ENCODE peak calls at places on chromosomes 13 and 19, in ten cellular contexts. One of them, this sample, is unnamed. For H3K9me3, the result is how much of the 10 kb centered on the place peaks cover.

GRCh38 chr13:31968473-31968872 is 63.1 kb upstream of the FRY start:
- DNase-seq in fibroblast of lung: no peak
- DNase-seq in CD4-positive, alpha-beta T cell: no peak
- DNase-seq in A549: no peak
- DNase-seq in aorta: peak
- DNase-seq in endothelial cell of umbilical vein: no peak
- DNase-seq in tibial artery: no peak
- DNase-seq in heart right ventricle: no peak
- DNase-seq in CD8-positive, alpha-beta T cell: no peak
- DNase-seq in AG04450: no peak
- DNase-seq in this sample: no peak

GRCh38 chr13:110826861-110827672 is 87.8 kb downstream of the ANKRD10 start:
- DNase-seq in fibroblast of lung: no peak
- DNase-seq in CD4-positive, alpha-beta T cell: no peak
- DNase-seq in A549: no peak
- DNase-seq in aorta: no peak
- DNase-seq in endothelial cell of umbilical vein: no peak
- DNase-seq in tibial artery: no peak
- DNase-seq in heart right ventricle: no peak
- DNase-seq in CD8-positive, alpha-beta T cell: no peak
- DNase-seq in AG04450: no peak
- DNase-seq in this sample: no peak

GRCh38 chr19:42175952-42176648 is 41.4 kb downstream of the DEDD2 start:
- DNase-seq in fibroblast of lung: peak
- DNase-seq in CD4-positive, alpha-beta T cell: no peak
- DNase-seq in A549: peak
- DNase-seq in aorta: no peak
- DNase-seq in endothelial cell of umbilical vein: peak
- DNase-seq in tibial artery: no peak
- DNase-seq in heart right ventricle: no peak
- DNase-seq in CD8-positive, alpha-beta T cell: no peak
- DNase-seq in AG04450: no peak
- DNase-seq in this sample: no peak

GRCh38 chr13:36998624-36999041 is 507 bp downstream of the ALG5 start:
- DNase-seq in fibroblast of lung: peak
- DNase-seq in CD4-positive, alpha-beta T cell: peak
- DNase-seq in A549: no peak
- DNase-seq in aorta: peak
- DNase-seq in endothelial cell of umbilical vein: no peak
- DNase-seq in tibial artery: peak
- DNase-seq in heart right ventricle: peak
- DNase-seq in CD8-positive, alpha-beta T cell: peak
- DNase-seq in AG04450: no peak
- DNase-seq in this sample: no peak

GRCh38 chr19:34220472-34221063 is 33.8 kb upstream of the GARRE1 start:
- DNase-seq in fibroblast of lung: peak
- DNase-seq in CD4-positive, alpha-beta T cell: peak
- DNase-seq in A549: peak
- DNase-seq in aorta: peak
- DNase-seq in endothelial cell of umbilical vein: peak
- DNase-seq in tibial artery: no peak
- DNase-seq in heart right ventricle: no peak
- DNase-seq in CD8-positive, alpha-beta T cell: peak
- DNase-seq in AG04450: peak
- DNase-seq in this sample: peak

GRCh38 chr19:944171-944567 is 18.3 kb downstream of the ARID3A start:
- DNase-seq in fibroblast of lung: no peak
- DNase-seq in CD4-positive, alpha-beta T cell: no peak
- DNase-seq in A549: no peak
- DNase-seq in aorta: no peak
- DNase-seq in endothelial cell of umbilical vein: no peak
- DNase-seq in tibial artery: no peak
- DNase-seq in heart right ventricle: no peak
- DNase-seq in CD8-positive, alpha-beta T cell: peak
- DNase-seq in AG04450: no peak
- DNase-seq in this sample: no peak

GRCh38 chr19:33953592-33953991 is 156.9 kb downstream of the KCTD15 start:
- DNase-seq in fibroblast of lung: no peak
- DNase-seq in CD4-positive, alpha-beta T cell: no peak
- DNase-seq in A549: no peak
- DNase-seq in aorta: no peak
- DNase-seq in endothelial cell of umbilical vein: peak
- DNase-seq in tibial artery: no peak
- DNase-seq in heart right ventricle: no peak
- DNase-seq in CD8-positive, alpha-beta T cell: no peak
- DNase-seq in AG04450: no peak
- DNase-seq in this sample: no peak

GRCh38 chr19:52963229-52963760 is 614 bp upstream of the ZNF816 start:
- DNase-seq in fibroblast of lung: no peak
- DNase-seq in CD4-positive, alpha-beta T cell: no peak
- DNase-seq in A549: no peak
- DNase-seq in aorta: no peak
- DNase-seq in endothelial cell of umbilical vein: no peak
- DNase-seq in tibial artery: peak
- DNase-seq in heart right ventricle: peak
- DNase-seq in CD8-positive, alpha-beta T cell: no peak
- DNase-seq in AG04450: no peak
- DNase-seq in this sample: peak

GRCh38 chr13:109243311-109243951 is 543.0 kb downstream of the IRS2 start:
- DNase-seq in fibroblast of lung: peak
- DNase-seq in CD4-positive, alpha-beta T cell: no peak
- DNase-seq in A549: peak
- DNase-seq in aorta: no peak
- DNase-seq in endothelial cell of umbilical vein: peak
- DNase-seq in tibial artery: no peak
- DNase-seq in heart right ventricle: no peak
- DNase-seq in CD8-positive, alpha-beta T cell: no peak
- DNase-seq in AG04450: peak
- DNase-seq in this sample: peak

GRCh38 chr13:77832339-77833100 is 86.1 kb downstream of the EDNRB start:
- DNase-seq in fibroblast of lung: peak
- DNase-seq in CD4-positive, alpha-beta T cell: no peak
- DNase-seq in A549: no peak
- DNase-seq in aorta: no peak
- DNase-seq in endothelial cell of umbilical vein: no peak
- DNase-seq in tibial artery: no peak
- DNase-seq in heart right ventricle: no peak
- DNase-seq in CD8-positive, alpha-beta T cell: no peak
- DNase-seq in AG04450: no peak
- DNase-seq in this sample: peak

GRCh38 chr19:38411041-38411712 is 8.3 kb downstream of the FAM98C start:
- DNase-seq in fibroblast of lung: no peak
- DNase-seq in CD4-positive, alpha-beta T cell: no peak
- DNase-seq in A549: peak
- DNase-seq in aorta: no peak
- DNase-seq in endothelial cell of umbilical vein: no peak
- DNase-seq in tibial artery: no peak
- DNase-seq in heart right ventricle: no peak
- DNase-seq in CD8-positive, alpha-beta T cell: no peak
- DNase-seq in AG04450: no peak
- DNase-seq in this sample: no peak

GRCh38 chr19:19368087-19368486 is 37.4 kb upstream of the GATAD2A start:
- DNase-seq in fibroblast of lung: no peak
- DNase-seq in CD4-positive, alpha-beta T cell: no peak
- DNase-seq in A549: no peak
- DNase-seq in aorta: no peak
- DNase-seq in endothelial cell of umbilical vein: no peak
- DNase-seq in tibial artery: no peak
- DNase-seq in heart right ventricle: no peak
- DNase-seq in CD8-positive, alpha-beta T cell: no peak
- DNase-seq in AG04450: no peak
- DNase-seq in this sample: no peak

DNA sequence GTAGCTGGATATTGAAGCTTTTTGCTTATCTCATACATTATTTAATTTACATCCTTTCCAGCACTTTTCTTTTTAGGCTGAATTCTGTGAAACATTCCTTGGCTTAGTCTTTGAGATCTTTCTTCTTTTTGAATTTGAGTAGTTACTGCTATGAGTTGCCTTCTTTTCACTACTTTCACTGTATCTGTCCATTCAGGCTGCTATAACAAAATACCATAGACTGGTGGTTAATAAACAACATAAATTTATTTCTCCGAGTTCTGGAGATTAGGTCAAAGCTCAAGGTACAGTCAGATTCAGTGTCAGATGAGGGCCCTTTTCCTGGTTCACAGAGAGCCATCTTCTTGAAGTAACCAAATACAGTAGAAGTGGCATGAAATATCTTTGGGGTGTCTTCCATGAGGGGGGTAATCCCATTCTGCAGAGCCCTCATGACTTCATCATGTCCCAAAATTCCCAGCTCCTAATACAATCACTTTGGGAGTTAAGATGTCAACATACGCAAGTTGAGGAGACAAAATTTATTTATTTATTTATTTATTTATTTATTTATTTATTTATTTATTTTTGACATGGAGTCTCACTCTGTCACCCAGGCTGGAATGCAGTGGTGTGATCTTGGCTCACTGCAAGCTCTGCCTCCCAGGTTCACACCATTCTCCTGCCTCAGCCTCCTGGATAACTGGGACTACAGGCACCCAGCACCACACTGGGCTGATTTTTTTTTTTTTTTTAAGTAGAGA is 15.7 kb downstream of the ZNF846 start:
- DNase-seq in fibroblast of lung: no peak
- DNase-seq in CD4-positive, alpha-beta T cell: no peak
- DNase-seq in A549: no peak
- DNase-seq in aorta: no peak
- DNase-seq in endothelial cell of umbilical vein: no peak
- DNase-seq in tibial artery: no peak
- DNase-seq in heart right ventricle: no peak
- DNase-seq in CD8-positive, alpha-beta T cell: no peak
- DNase-seq in AG04450: no peak
- DNase-seq in this sample: no peak
- H3K9me3 ChIP-seq in fibroblast of lung: under half
- H3K9me3 ChIP-seq in CD4-positive, alpha-beta T cell: under half
- H3K9me3 ChIP-seq in A549: under half
- H3K9me3 ChIP-seq in aorta: under half
- H3K9me3 ChIP-seq in endothelial cell of umbilical vein: under half
- H3K9me3 ChIP-seq in tibial artery: under half
- H3K9me3 ChIP-seq in heart right ventricle: under half
- H3K9me3 ChIP-seq in CD8-positive, alpha-beta T cell: under half
- H3K9me3 ChIP-seq in AG04450: under half
- H3K9me3 ChIP-seq in this sample: under half

GRCh38 chr19:9584073-9584833 is at the start of gene ZNF121:
- DNase-seq in fibroblast of lung: peak
- DNase-seq in CD4-positive, alpha-beta T cell: peak
- DNase-seq in A549: peak
- DNase-seq in aorta: peak
- DNase-seq in endothelial cell of umbilical vein: peak
- DNase-seq in tibial artery: peak
- DNase-seq in heart right ventricle: peak
- DNase-seq in CD8-positive, alpha-beta T cell: peak
- DNase-seq in AG04450: peak
- DNase-seq in this sample: peak

DNA sequence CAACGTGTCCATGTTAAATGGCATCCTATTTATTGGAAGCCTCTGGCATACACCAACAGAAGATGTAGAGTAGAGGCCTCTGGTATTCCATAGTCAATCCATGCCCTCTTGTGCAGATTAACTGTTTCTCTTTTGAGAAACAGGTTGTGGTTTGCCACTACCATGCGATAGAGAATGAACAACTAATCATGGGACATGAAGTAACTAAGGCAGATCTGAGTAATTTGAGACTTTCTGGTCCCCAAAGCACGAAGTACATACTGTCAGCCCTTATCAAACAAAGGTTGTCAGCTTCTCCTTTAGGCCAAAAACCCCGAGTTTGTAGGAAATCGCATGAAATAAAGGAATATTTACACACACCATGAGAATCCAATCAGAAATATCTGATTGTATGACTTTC is 3.6 kb downstream of the ZNF121 start:
- DNase-seq in fibroblast of lung: no peak
- DNase-seq in CD4-positive, alpha-beta T cell: no peak
- DNase-seq in A549: no peak
- DNase-seq in aorta: no peak
- DNase-seq in endothelial cell of umbilical vein: no peak
- DNase-seq in tibial artery: no peak
- DNase-seq in heart right ventricle: no peak
- DNase-seq in CD8-positive, alpha-beta T cell: no peak
- DNase-seq in AG04450: no peak
- DNase-seq in this sample: no peak
- H3K9me3 ChIP-seq in fibroblast of lung: under half
- H3K9me3 ChIP-seq in CD4-positive, alpha-beta T cell: under half
- H3K9me3 ChIP-seq in A549: half or more
- H3K9me3 ChIP-seq in aorta: under half
- H3K9me3 ChIP-seq in endothelial cell of umbilical vein: under half
- H3K9me3 ChIP-seq in tibial artery: under half
- H3K9me3 ChIP-seq in heart right ventricle: under half
- H3K9me3 ChIP-seq in CD8-positive, alpha-beta T cell: under half
- H3K9me3 ChIP-seq in AG04450: under half
- H3K9me3 ChIP-seq in this sample: half or more

GRCh38 chr19:14135355-14135754 is 1.0 kb downstream of the ASF1B start:
- DNase-seq in fibroblast of lung: no peak
- DNase-seq in CD4-positive, alpha-beta T cell: no peak
- DNase-seq in A549: no peak
- DNase-seq in aorta: no peak
- DNase-seq in endothelial cell of umbilical vein: no peak
- DNase-seq in tibial artery: no peak
- DNase-seq in heart right ventricle: no peak
- DNase-seq in CD8-positive, alpha-beta T cell: no peak
- DNase-seq in AG04450: no peak
- DNase-seq in this sample: no peak
- H3K9me3 ChIP-seq in fibroblast of lung: under half
- H3K9me3 ChIP-seq in CD4-positive, alpha-beta T cell: under half
- H3K9me3 ChIP-seq in A549: under half
- H3K9me3 ChIP-seq in aorta: under half
- H3K9me3 ChIP-seq in endothelial cell of umbilical vein: under half
- H3K9me3 ChIP-seq in tibial artery: under half
- H3K9me3 ChIP-seq in heart right ventricle: under half
- H3K9me3 ChIP-seq in CD8-positive, alpha-beta T cell: under half
- H3K9me3 ChIP-seq in AG04450: under half
- H3K9me3 ChIP-seq in this sample: under half

DNA sequence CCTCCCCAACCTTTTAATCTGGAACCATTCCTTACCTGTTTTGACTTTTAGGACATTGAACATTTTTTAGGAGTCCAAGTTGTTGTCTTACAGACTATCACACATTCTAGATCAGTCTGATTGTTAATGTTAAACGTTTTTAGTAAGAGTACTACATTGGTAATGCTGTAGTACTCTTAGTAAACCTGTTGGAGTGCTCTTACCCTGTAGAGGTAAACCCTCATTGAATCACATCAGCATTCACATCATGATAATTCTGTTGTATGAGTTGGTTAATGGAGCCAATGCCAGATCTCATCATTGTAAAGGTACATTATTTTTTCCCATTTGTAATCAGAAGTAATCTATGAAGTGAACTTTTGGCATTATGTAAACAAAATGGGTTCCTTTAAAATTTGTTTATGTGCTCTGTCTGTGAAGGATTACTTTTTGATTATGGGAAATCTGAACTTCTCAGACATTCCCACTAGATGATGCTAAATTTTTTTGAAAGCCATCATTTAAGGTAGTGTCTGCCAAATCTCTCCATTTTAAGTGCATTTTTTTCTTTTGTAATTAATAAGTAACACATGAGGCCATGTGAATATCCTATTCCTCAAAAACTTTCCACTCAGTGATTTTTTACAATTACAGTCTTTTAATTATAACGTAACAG is 55.2 kb downstream of the VWA8 start:
- DNase-seq in fibroblast of lung: peak
- DNase-seq in CD4-positive, alpha-beta T cell: no peak
- DNase-seq in A549: peak
- DNase-seq in aorta: no peak
- DNase-seq in endothelial cell of umbilical vein: peak
- DNase-seq in tibial artery: no peak
- DNase-seq in heart right ventricle: no peak
- DNase-seq in CD8-positive, alpha-beta T cell: no peak
- DNase-seq in AG04450: no peak
- DNase-seq in this sample: peak
- H3K9me3 ChIP-seq in fibroblast of lung: under half
- H3K9me3 ChIP-seq in CD4-positive, alpha-beta T cell: under half
- H3K9me3 ChIP-seq in A549: under half
- H3K9me3 ChIP-seq in aorta: under half
- H3K9me3 ChIP-seq in endothelial cell of umbilical vein: under half
- H3K9me3 ChIP-seq in tibial artery: under half
- H3K9me3 ChIP-seq in heart right ventricle: under half
- H3K9me3 ChIP-seq in CD8-positive, alpha-beta T cell: under half
- H3K9me3 ChIP-seq in AG04450: under half
- H3K9me3 ChIP-seq in this sample: under half

This sample was measured in A673.